ENCODE peak calls at places on chromosomes 5 and 9, in ten cellular contexts. P is glutamatergic neuron, B is GM13976, M is cardiac muscle cell, S is GM10248, U is GM12865, R is heart left ventricle, V is OCI-LY7, K is sigmoid colon, D is pancreas. X is an unnamed sample.

GRCh38 chr9:132237481-132237880 is 75.6 kb downstream of the NTNG2 start:
- DNase-seq in V (no peak), B (no peak), D (no peak), M (no peak), S (no peak), U (no peak), P (no peak), R (no peak), K (no peak), X (no peak)

GRCh38 chr5:38458174-38458573 is 98.3 kb downstream of the LIFR start:
- DNase-seq in D (no peak), V (no peak), S (no peak), P (no peak), M (no peak), B (no peak), R (no peak), U (no peak), K (no peak), X (no peak)

GRCh38 chr5:1793966-1794895 is 5.4 kb downstream of the MRPL36 start:
- DNase-seq in D (no peak), R (no peak), M (peak), K (peak), V (no peak), U (no peak), S (no peak), P (no peak), B (no peak), X (no peak)

GRCh38 chr5:147234825-147235635 is at the start of gene STK32A:
- DNase-seq in M (peak), V (no peak), S (no peak), P (peak), D (peak), U (no peak), B (no peak), R (peak), K (peak), X (no peak)

GRCh38 chr5:172509405-172509781 is 55.1 kb upstream of the SH3PXD2B start:
- DNase-seq in M (no peak), R (no peak), V (no peak), B (no peak), S (no peak), U (no peak), K (no peak), D (peak), P (no peak), X (no peak)

GRCh38 chr9:38054653-38055052 is 14.4 kb downstream of the SHB start:
- DNase-seq in S (no peak), P (no peak), D (no peak), K (no peak), U (no peak), M (no peak), R (no peak), B (no peak), V (no peak), X (no peak)

GRCh38 chr5:161002571-161003074 is 150.6 kb upstream of the ATP10B start:
- DNase-seq in U (no peak), V (no peak), D (no peak), B (no peak), K (no peak), M (no peak), P (no peak), S (no peak), R (no peak), X (no peak)

GRCh38 chr5:27403248-27403882 is 365.0 kb upstream of the CDH9 start:
- DNase-seq in R (no peak), M (peak), P (no peak), S (no peak), D (no peak), B (no peak), K (no peak), U (no peak), V (no peak), X (no peak)

GRCh38 chr5:169980418-169981053 is at the start of gene INSYN2B:
- DNase-seq in B (peak), P (peak), D (peak), S (peak), M (peak), U (peak), K (peak), R (no peak), V (peak), X (peak)

GRCh38 chr5:122311888-122312669 is at the start of gene SNCAIP:
- DNase-seq in P (peak), S (peak), B (peak), V (no peak), M (peak), R (peak), U (peak), K (peak), D (peak), X (peak)

GRCh38 chr9:94900222-94901018 is 173.9 kb downstream of the AOPEP start:
- DNase-seq in V (no peak), K (no peak), P (no peak), D (no peak), M (peak), B (no peak), S (no peak), U (no peak), R (no peak), X (no peak)

GRCh38 chr5:67407979-67408378 is 211.4 kb upstream of the CD180 start:
- DNase-seq in D (no peak), S (no peak), V (no peak), R (no peak), M (no peak), P (no peak), U (no peak), B (no peak), K (no peak), X (no peak)

GRCh38 chr9:116480700-116481099 is 206.4 kb upstream of the TRIM32 start:
- DNase-seq in D (no peak), P (no peak), U (no peak), M (no peak), B (no peak), V (no peak), S (no peak), R (no peak), K (no peak), X (no peak)

GRCh38 chr9:116477584-116478141 is 209.4 kb upstream of the TRIM32 start:
- DNase-seq in S (no peak), D (no peak), U (no peak), P (no peak), M (no peak), R (no peak), B (no peak), V (no peak), K (no peak), X (no peak)

GRCh38 chr9:116476935-116477381 is 210.1 kb upstream of the TRIM32 start:
- DNase-seq in U (no peak), B (no peak), P (no peak), D (no peak), R (no peak), M (no peak), V (no peak), S (no peak), K (peak), X (no peak)

GRCh38 chr9:116479967-116480366 is 207.1 kb upstream of the TRIM32 start:
- DNase-seq in S (no peak), P (no peak), B (no peak), M (no peak), R (no peak), U (no peak), V (no peak), K (no peak), D (no peak), X (no peak)

GRCh38 chr9:116479145-116479544 is 208.0 kb upstream of the TRIM32 start:
- DNase-seq in B (no peak), K (no peak), R (no peak), P (no peak), U (no peak), M (no peak), V (no peak), D (no peak), S (no peak), X (no peak)
- TF ChIP-seq CTCF in B (no peak), K (no peak), R (no peak), P (no peak), U (no peak), M (no peak), V (no peak), D (no peak), S (no peak), X (no peak)

GRCh38 chr5:174058433-174059122 is 13.1 kb downstream of the NSG2 start:
- DNase-seq in D (no peak), R (no peak), S (no peak), U (no peak), M (no peak), K (no peak), V (no peak), B (no peak), P (no peak), X (no peak)

GRCh38 chr5:174056064-174056842 is 10.7 kb downstream of the NSG2 start:
- DNase-seq in V (no peak), B (no peak), P (no peak), S (no peak), K (no peak), U (peak), M (no peak), D (no peak), R (peak), X (peak)

GRCh38 chr5:174059247-174059646 is 13.7 kb downstream of the NSG2 start:
- DNase-seq in P (no peak), U (no peak), R (no peak), B (no peak), D (no peak), M (no peak), K (no peak), S (no peak), V (no peak), X (no peak)

GRCh38 chr5:174052636-174053035 is 7.1 kb downstream of the NSG2 start:
- DNase-seq in K (no peak), U (no peak), D (no peak), P (no peak), M (no peak), S (no peak), B (no peak), V (no peak), R (no peak), X (no peak)

DNA sequence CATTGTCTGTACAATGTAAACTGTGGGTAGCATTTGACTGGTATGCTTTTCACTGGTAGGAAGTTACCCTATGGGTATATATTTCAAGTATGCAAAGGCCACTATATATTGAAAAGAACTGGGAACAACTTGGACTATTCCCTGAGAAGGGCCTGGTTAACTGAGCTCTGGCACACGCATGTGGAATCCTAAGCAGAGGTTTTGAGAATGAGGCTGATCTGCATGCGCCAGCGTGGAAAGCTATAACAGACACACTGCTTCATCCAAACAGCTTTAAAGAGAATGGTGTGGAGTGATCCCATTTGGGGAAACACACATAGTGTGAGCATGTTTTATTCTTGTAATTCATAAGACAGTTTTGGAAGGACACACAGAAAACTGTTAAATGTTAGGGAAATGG is 8.4 kb downstream of the NSG2 start:
- DNase-seq in B (no peak), V (no peak), M (no peak), R (no peak), S (no peak), P (no peak), K (no peak), U (no peak), D (no peak), X (no peak)
- TF ChIP-seq CTCF in B (no peak), V (no peak), M (no peak), R (no peak), S (no peak), P (no peak), K (no peak), U (no peak), D (no peak), X (no peak)

DNA sequence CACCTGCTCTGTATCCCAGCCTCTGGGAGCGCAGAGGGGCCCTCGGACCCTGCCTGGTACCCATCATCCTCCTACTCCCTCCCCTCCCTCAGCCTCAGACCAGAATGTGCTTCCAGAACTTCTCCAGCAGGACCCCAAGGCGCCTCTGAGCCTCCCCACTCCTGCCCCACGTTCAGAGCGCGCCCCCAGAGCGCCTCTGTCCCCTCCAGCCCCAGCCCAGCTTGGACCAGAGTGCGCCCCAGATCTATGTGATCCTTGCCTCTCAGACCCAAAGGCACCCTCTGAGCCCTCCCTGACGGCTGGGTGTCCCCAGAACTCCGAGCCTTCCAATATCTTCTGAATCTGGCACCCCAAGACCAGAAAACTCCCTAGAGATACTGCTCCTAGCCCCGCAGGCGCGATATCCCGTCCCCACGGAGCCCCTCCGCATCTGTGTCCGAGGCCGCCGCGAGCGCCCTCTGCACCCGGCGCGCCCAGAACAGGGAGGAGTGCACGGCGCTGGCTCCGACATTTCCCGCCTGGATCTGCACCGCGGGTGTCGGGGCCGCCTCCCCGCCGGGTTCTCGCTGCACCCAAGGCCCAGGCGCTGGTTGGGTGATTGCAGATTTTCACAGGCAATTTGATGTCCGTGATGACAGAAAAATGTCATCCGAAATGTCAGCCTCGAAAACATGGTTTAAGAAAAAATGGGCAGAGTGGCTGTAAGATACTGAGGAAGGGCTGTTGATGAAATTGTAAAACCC is 522 bp downstream of the BHMT start:
- DNase-seq in M (no peak), B (no peak), U (no peak), D (no peak), P (peak), V (no peak), R (no peak), K (no peak), S (no peak), X (no peak)
- TF ChIP-seq CTCF in M (no peak), B (no peak), U (no peak), D (no peak), P (no peak), V (no peak), R (no peak), K (no peak), S (no peak), X (no peak)

DNA sequence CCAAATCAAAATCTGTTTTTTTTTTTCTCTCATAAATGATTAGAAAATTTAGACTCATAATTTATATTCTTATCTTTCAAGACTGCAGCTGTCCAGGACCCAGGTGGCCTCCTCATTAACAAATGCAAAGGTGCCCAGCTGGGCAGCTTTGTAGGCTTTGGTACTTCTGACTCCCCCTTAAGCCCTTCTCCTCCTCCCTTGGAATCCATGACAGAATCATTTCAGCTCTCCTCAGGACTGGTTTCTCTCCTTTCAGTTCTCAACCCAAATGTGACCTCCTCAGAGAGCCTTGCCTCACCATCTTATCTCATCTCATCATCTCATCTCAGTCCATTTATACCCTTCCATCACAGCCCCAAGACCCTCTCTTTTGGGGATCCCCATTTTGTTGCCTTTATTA is 221.7 kb downstream of the KIAA0825 start:
- DNase-seq in B (no peak), K (no peak), S (no peak), U (no peak), M (no peak), R (no peak), P (no peak), D (no peak), V (no peak), X (no peak)
- TF ChIP-seq CTCF in B (no peak), K (no peak), S (no peak), U (no peak), M (no peak), R (no peak), P (no peak), D (no peak), V (no peak), X (no peak)

DNA sequence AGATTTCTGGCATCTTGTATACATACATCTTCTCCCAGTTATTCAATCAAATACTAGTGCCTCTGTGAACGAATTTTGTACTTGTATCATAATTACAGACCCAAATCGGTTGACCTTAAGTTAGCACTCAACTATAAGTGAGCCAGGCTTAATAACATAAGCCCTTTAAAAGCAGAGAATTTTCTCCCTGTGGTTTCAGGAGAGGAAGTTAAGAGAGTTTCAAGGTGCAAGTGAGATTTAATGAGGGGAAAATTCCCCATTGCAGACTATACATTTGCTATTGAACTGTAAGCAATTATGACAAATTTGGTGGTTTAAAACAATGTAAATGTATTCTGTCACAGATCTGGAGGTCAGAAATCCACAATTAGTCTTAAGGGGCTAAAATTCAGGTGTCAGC is 261.9 kb upstream of the NREP start:
- DNase-seq in S (no peak), U (no peak), K (no peak), M (no peak), R (no peak), B (no peak), V (no peak), P (no peak), D (no peak), X (no peak)
- TF ChIP-seq CTCF in S (no peak), U (no peak), K (no peak), M (no peak), R (no peak), B (no peak), V (no peak), P (no peak), D (no peak), X (no peak)

GRCh38 chr5:58775699-58776098 is 192.8 kb downstream of the RAB3C start:
- DNase-seq in B (no peak), U (no peak), R (no peak), P (no peak), M (no peak), K (no peak), S (peak), V (no peak), D (no peak), X (peak)
- TF ChIP-seq CTCF in B (no peak), U (no peak), R (no peak), P (no peak), M (no peak), K (no peak), S (no peak), V (no peak), D (no peak), X (no peak)